ENCODE peak calls at places on chromosomes 2 and 18, in ten cellular contexts. One of them, this sample, is unnamed.

GRCh38 chr2:29213871-29214341 is 98.7 kb downstream of the CLIP4 start:
- DNase-seq in upper lobe of right lung: no peak
- DNase-seq in cardiac fibroblast: no peak
- DNase-seq in astrocyte: no peak
- DNase-seq in AG04450: no peak
- DNase-seq in fibroblast of villous mesenchyme: no peak
- DNase-seq in epithelial cell of esophagus: peak
- DNase-seq in BJ: no peak
- DNase-seq in neural progenitor cell: no peak
- DNase-seq in AG04449: no peak
- DNase-seq in this sample: no peak

GRCh38 chr2:219442206-219443015 is 7.8 kb downstream of the SPEG start:
- DNase-seq in AG04450: no peak
- DNase-seq in cardiac fibroblast: no peak
- DNase-seq in astrocyte: no peak
- DNase-seq in upper lobe of right lung: no peak
- DNase-seq in AG04449: no peak
- DNase-seq in epithelial cell of esophagus: no peak
- DNase-seq in BJ: no peak
- DNase-seq in fibroblast of villous mesenchyme: no peak
- DNase-seq in neural progenitor cell: peak
- DNase-seq in this sample: no peak

GRCh38 chr18:28523758-28524475 is 347.0 kb upstream of the CDH2 start:
- DNase-seq in AG04449: no peak
- DNase-seq in epithelial cell of esophagus: no peak
- DNase-seq in cardiac fibroblast: no peak
- DNase-seq in BJ: no peak
- DNase-seq in upper lobe of right lung: no peak
- DNase-seq in fibroblast of villous mesenchyme: no peak
- DNase-seq in astrocyte: no peak
- DNase-seq in AG04450: no peak
- DNase-seq in neural progenitor cell: peak
- DNase-seq in this sample: no peak

GRCh38 chr2:73257425-73258125 is 23.5 kb downstream of the CCT7 start:
- DNase-seq in astrocyte: no peak
- DNase-seq in fibroblast of villous mesenchyme: no peak
- DNase-seq in upper lobe of right lung: peak
- DNase-seq in epithelial cell of esophagus: no peak
- DNase-seq in AG04450: no peak
- DNase-seq in neural progenitor cell: no peak
- DNase-seq in AG04449: no peak
- DNase-seq in BJ: no peak
- DNase-seq in cardiac fibroblast: no peak
- DNase-seq in this sample: no peak

GRCh38 chr2:84807063-84807485 is 73.8 kb downstream of the TRABD2A start:
- DNase-seq in AG04450: peak
- DNase-seq in AG04449: peak
- DNase-seq in astrocyte: peak
- DNase-seq in upper lobe of right lung: no peak
- DNase-seq in cardiac fibroblast: peak
- DNase-seq in neural progenitor cell: no peak
- DNase-seq in epithelial cell of esophagus: peak
- DNase-seq in fibroblast of villous mesenchyme: peak
- DNase-seq in BJ: peak
- DNase-seq in this sample: peak

GRCh38 chr2:229431331-229431954 is 160.4 kb upstream of the PID1 start:
- DNase-seq in BJ: no peak
- DNase-seq in astrocyte: peak
- DNase-seq in upper lobe of right lung: no peak
- DNase-seq in epithelial cell of esophagus: peak
- DNase-seq in AG04449: no peak
- DNase-seq in neural progenitor cell: peak
- DNase-seq in AG04450: no peak
- DNase-seq in fibroblast of villous mesenchyme: peak
- DNase-seq in cardiac fibroblast: peak
- DNase-seq in this sample: peak

GRCh38 chr2:35946431-35946991 is 409.1 kb upstream of the CRIM1 start:
- DNase-seq in AG04449: no peak
- DNase-seq in astrocyte: no peak
- DNase-seq in neural progenitor cell: no peak
- DNase-seq in cardiac fibroblast: no peak
- DNase-seq in upper lobe of right lung: no peak
- DNase-seq in BJ: no peak
- DNase-seq in epithelial cell of esophagus: no peak
- DNase-seq in AG04450: no peak
- DNase-seq in fibroblast of villous mesenchyme: no peak
- DNase-seq in this sample: no peak

GRCh38 chr18:28390022-28390421 is 213.1 kb upstream of the CDH2 start:
- DNase-seq in BJ: no peak
- DNase-seq in fibroblast of villous mesenchyme: no peak
- DNase-seq in AG04449: no peak
- DNase-seq in neural progenitor cell: no peak
- DNase-seq in astrocyte: no peak
- DNase-seq in cardiac fibroblast: no peak
- DNase-seq in epithelial cell of esophagus: no peak
- DNase-seq in AG04450: no peak
- DNase-seq in upper lobe of right lung: no peak
- DNase-seq in this sample: no peak

GRCh38 chr2:64620661-64621060 is 33.1 kb downstream of the SERTAD2 start:
- DNase-seq in upper lobe of right lung: no peak
- DNase-seq in BJ: no peak
- DNase-seq in astrocyte: no peak
- DNase-seq in epithelial cell of esophagus: no peak
- DNase-seq in cardiac fibroblast: no peak
- DNase-seq in fibroblast of villous mesenchyme: no peak
- DNase-seq in AG04450: no peak
- DNase-seq in neural progenitor cell: no peak
- DNase-seq in AG04449: no peak
- DNase-seq in this sample: no peak

GRCh38 chr2:64624108-64624610 is 29.6 kb downstream of the SERTAD2 start:
- DNase-seq in BJ: no peak
- DNase-seq in AG04449: no peak
- DNase-seq in neural progenitor cell: no peak
- DNase-seq in cardiac fibroblast: no peak
- DNase-seq in AG04450: no peak
- DNase-seq in upper lobe of right lung: no peak
- DNase-seq in fibroblast of villous mesenchyme: no peak
- DNase-seq in epithelial cell of esophagus: no peak
- DNase-seq in astrocyte: no peak
- DNase-seq in this sample: no peak

GRCh38 chr2:64624862-64625261 is 28.9 kb downstream of the SERTAD2 start:
- DNase-seq in AG04450: no peak
- DNase-seq in neural progenitor cell: no peak
- DNase-seq in epithelial cell of esophagus: no peak
- DNase-seq in fibroblast of villous mesenchyme: no peak
- DNase-seq in cardiac fibroblast: no peak
- DNase-seq in AG04449: no peak
- DNase-seq in astrocyte: no peak
- DNase-seq in upper lobe of right lung: no peak
- DNase-seq in BJ: no peak
- DNase-seq in this sample: no peak

GRCh38 chr2:64623232-64623879 is 30.4 kb downstream of the SERTAD2 start:
- DNase-seq in fibroblast of villous mesenchyme: no peak
- DNase-seq in neural progenitor cell: no peak
- DNase-seq in epithelial cell of esophagus: no peak
- DNase-seq in BJ: no peak
- DNase-seq in upper lobe of right lung: no peak
- DNase-seq in AG04449: no peak
- DNase-seq in astrocyte: no peak
- DNase-seq in AG04450: no peak
- DNase-seq in cardiac fibroblast: no peak
- DNase-seq in this sample: no peak

GRCh38 chr2:64622443-64623231 is 31.1 kb downstream of the SERTAD2 start:
- DNase-seq in cardiac fibroblast: peak
- DNase-seq in AG04450: no peak
- DNase-seq in neural progenitor cell: peak
- DNase-seq in epithelial cell of esophagus: no peak
- DNase-seq in fibroblast of villous mesenchyme: no peak
- DNase-seq in BJ: no peak
- DNase-seq in upper lobe of right lung: no peak
- DNase-seq in AG04449: no peak
- DNase-seq in astrocyte: no peak
- DNase-seq in this sample: no peak
- TF ChIP-seq CTCF in cardiac fibroblast: peak
- TF ChIP-seq CTCF in AG04450: peak
- TF ChIP-seq CTCF in neural progenitor cell: peak
- TF ChIP-seq CTCF in epithelial cell of esophagus: peak
- TF ChIP-seq CTCF in fibroblast of villous mesenchyme: peak
- TF ChIP-seq CTCF in BJ: peak
- TF ChIP-seq CTCF in upper lobe of right lung: peak
- TF ChIP-seq CTCF in AG04449: peak
- TF ChIP-seq CTCF in astrocyte: no peak
- TF ChIP-seq CTCF in this sample: peak

GRCh38 chr2:67600946-67601345 is 203.8 kb downstream of the ETAA1 start:
- DNase-seq in BJ: no peak
- DNase-seq in cardiac fibroblast: peak
- DNase-seq in astrocyte: peak
- DNase-seq in AG04449: no peak
- DNase-seq in fibroblast of villous mesenchyme: peak
- DNase-seq in upper lobe of right lung: no peak
- DNase-seq in neural progenitor cell: no peak
- DNase-seq in epithelial cell of esophagus: peak
- DNase-seq in AG04450: no peak
- DNase-seq in this sample: peak

GRCh38 chr2:67596871-67597270 is 199.7 kb downstream of the ETAA1 start:
- DNase-seq in epithelial cell of esophagus: no peak
- DNase-seq in AG04449: no peak
- DNase-seq in cardiac fibroblast: no peak
- DNase-seq in upper lobe of right lung: no peak
- DNase-seq in astrocyte: no peak
- DNase-seq in BJ: no peak
- DNase-seq in fibroblast of villous mesenchyme: no peak
- DNase-seq in AG04450: no peak
- DNase-seq in neural progenitor cell: no peak
- DNase-seq in this sample: no peak

GRCh38 chr2:67604360-67604759 is 207.2 kb downstream of the ETAA1 start:
- DNase-seq in upper lobe of right lung: no peak
- DNase-seq in cardiac fibroblast: peak
- DNase-seq in AG04450: no peak
- DNase-seq in AG04449: no peak
- DNase-seq in epithelial cell of esophagus: no peak
- DNase-seq in neural progenitor cell: no peak
- DNase-seq in fibroblast of villous mesenchyme: no peak
- DNase-seq in astrocyte: peak
- DNase-seq in BJ: no peak
- DNase-seq in this sample: no peak

GRCh38 chr2:67600472-67600871 is 203.3 kb downstream of the ETAA1 start:
- DNase-seq in cardiac fibroblast: peak
- DNase-seq in epithelial cell of esophagus: no peak
- DNase-seq in BJ: no peak
- DNase-seq in fibroblast of villous mesenchyme: no peak
- DNase-seq in upper lobe of right lung: no peak
- DNase-seq in neural progenitor cell: peak
- DNase-seq in AG04450: no peak
- DNase-seq in AG04449: no peak
- DNase-seq in astrocyte: no peak
- DNase-seq in this sample: peak

GRCh38 chr2:67599561-67599960 is 202.4 kb downstream of the ETAA1 start:
- DNase-seq in neural progenitor cell: no peak
- DNase-seq in upper lobe of right lung: no peak
- DNase-seq in AG04450: no peak
- DNase-seq in BJ: no peak
- DNase-seq in fibroblast of villous mesenchyme: no peak
- DNase-seq in cardiac fibroblast: peak
- DNase-seq in epithelial cell of esophagus: no peak
- DNase-seq in AG04449: no peak
- DNase-seq in astrocyte: no peak
- DNase-seq in this sample: no peak
- TF ChIP-seq CTCF in neural progenitor cell: no peak
- TF ChIP-seq CTCF in upper lobe of right lung: no peak
- TF ChIP-seq CTCF in AG04450: no peak
- TF ChIP-seq CTCF in BJ: no peak
- TF ChIP-seq CTCF in fibroblast of villous mesenchyme: no peak
- TF ChIP-seq CTCF in cardiac fibroblast: no peak
- TF ChIP-seq CTCF in epithelial cell of esophagus: no peak
- TF ChIP-seq CTCF in AG04449: no peak
- TF ChIP-seq CTCF in astrocyte: no peak
- TF ChIP-seq CTCF in this sample: no peak

DNA sequence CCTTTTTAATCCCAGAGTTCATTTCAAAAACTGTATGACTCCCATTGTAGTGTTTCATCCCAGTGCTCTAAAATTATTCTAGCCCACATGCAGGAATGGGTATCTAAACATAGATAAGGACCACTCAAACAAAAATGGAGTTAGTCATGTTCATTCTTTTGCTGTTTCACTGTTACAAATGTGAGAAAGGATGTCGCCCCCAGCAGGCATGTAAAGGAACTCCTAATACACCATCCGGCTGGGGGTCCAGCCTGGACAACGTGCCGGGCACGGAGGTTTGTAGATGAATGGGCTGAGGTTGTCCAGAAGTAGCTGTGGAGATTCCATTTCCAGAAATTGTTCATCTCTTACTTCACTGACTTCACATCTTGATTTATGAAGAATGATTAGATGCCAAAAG is 101.9 kb upstream of the RAB12 start:
- DNase-seq in AG04449: no peak
- DNase-seq in AG04450: no peak
- DNase-seq in neural progenitor cell: peak
- DNase-seq in astrocyte: peak
- DNase-seq in BJ: no peak
- DNase-seq in upper lobe of right lung: no peak
- DNase-seq in cardiac fibroblast: peak
- DNase-seq in epithelial cell of esophagus: no peak
- DNase-seq in fibroblast of villous mesenchyme: peak
- DNase-seq in this sample: peak
- TF ChIP-seq CTCF in AG04449: peak
- TF ChIP-seq CTCF in AG04450: peak
- TF ChIP-seq CTCF in neural progenitor cell: peak
- TF ChIP-seq CTCF in astrocyte: peak
- TF ChIP-seq CTCF in BJ: peak
- TF ChIP-seq CTCF in upper lobe of right lung: peak
- TF ChIP-seq CTCF in cardiac fibroblast: peak
- TF ChIP-seq CTCF in epithelial cell of esophagus: peak
- TF ChIP-seq CTCF in fibroblast of villous mesenchyme: peak
- TF ChIP-seq CTCF in this sample: peak

GRCh38 chr18:56562479-56562878 is 75.9 kb downstream of the TXNL1 start:
- DNase-seq in epithelial cell of esophagus: no peak
- DNase-seq in upper lobe of right lung: no peak
- DNase-seq in BJ: no peak
- DNase-seq in cardiac fibroblast: no peak
- DNase-seq in neural progenitor cell: no peak
- DNase-seq in AG04449: no peak
- DNase-seq in AG04450: no peak
- DNase-seq in astrocyte: no peak
- DNase-seq in fibroblast of villous mesenchyme: no peak
- DNase-seq in this sample: no peak

GRCh38 chr18:56560992-56561391 is 77.4 kb downstream of the TXNL1 start:
- DNase-seq in cardiac fibroblast: no peak
- DNase-seq in epithelial cell of esophagus: no peak
- DNase-seq in neural progenitor cell: no peak
- DNase-seq in BJ: no peak
- DNase-seq in AG04449: no peak
- DNase-seq in upper lobe of right lung: no peak
- DNase-seq in AG04450: no peak
- DNase-seq in fibroblast of villous mesenchyme: no peak
- DNase-seq in astrocyte: no peak
- DNase-seq in this sample: no peak

GRCh38 chr18:56565596-56566355 is 72.6 kb downstream of the TXNL1 start:
- DNase-seq in AG04450: peak
- DNase-seq in astrocyte: peak
- DNase-seq in cardiac fibroblast: peak
- DNase-seq in BJ: peak
- DNase-seq in AG04449: peak
- DNase-seq in epithelial cell of esophagus: peak
- DNase-seq in neural progenitor cell: no peak
- DNase-seq in upper lobe of right lung: no peak
- DNase-seq in fibroblast of villous mesenchyme: peak
- DNase-seq in this sample: peak

GRCh38 chr18:56565059-56565458 is 73.3 kb downstream of the TXNL1 start:
- DNase-seq in neural progenitor cell: no peak
- DNase-seq in fibroblast of villous mesenchyme: no peak
- DNase-seq in BJ: no peak
- DNase-seq in upper lobe of right lung: no peak
- DNase-seq in AG04450: no peak
- DNase-seq in cardiac fibroblast: no peak
- DNase-seq in astrocyte: peak
- DNase-seq in AG04449: no peak
- DNase-seq in epithelial cell of esophagus: no peak
- DNase-seq in this sample: no peak

DNA sequence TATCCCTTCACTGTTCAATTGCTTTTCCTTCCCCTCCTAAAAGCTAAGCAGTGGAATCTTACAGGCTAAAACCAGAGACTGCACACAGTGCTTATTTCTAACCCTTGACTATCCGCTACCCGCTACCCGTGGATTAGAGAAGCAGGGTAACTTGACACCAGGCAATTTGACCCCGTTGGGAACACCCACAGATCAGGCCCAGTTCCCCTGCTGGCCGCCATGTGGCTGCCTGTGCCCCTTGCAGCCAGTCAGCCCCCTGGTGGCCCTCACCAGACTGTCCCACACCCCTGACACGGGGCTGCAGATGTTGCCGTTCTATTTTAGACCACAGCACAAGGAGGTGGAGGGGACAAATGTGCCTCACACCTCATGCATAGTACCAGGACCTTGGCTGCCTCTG is 74.8 kb downstream of the TXNL1 start:
- DNase-seq in AG04450: no peak
- DNase-seq in BJ: no peak
- DNase-seq in astrocyte: no peak
- DNase-seq in AG04449: no peak
- DNase-seq in epithelial cell of esophagus: no peak
- DNase-seq in fibroblast of villous mesenchyme: no peak
- DNase-seq in upper lobe of right lung: no peak
- DNase-seq in neural progenitor cell: peak
- DNase-seq in cardiac fibroblast: no peak
- DNase-seq in this sample: no peak
- TF ChIP-seq CTCF in AG04450: peak
- TF ChIP-seq CTCF in BJ: no peak
- TF ChIP-seq CTCF in astrocyte: no peak
- TF ChIP-seq CTCF in AG04449: peak
- TF ChIP-seq CTCF in epithelial cell of esophagus: no peak
- TF ChIP-seq CTCF in fibroblast of villous mesenchyme: peak
- TF ChIP-seq CTCF in upper lobe of right lung: no peak
- TF ChIP-seq CTCF in neural progenitor cell: peak
- TF ChIP-seq CTCF in cardiac fibroblast: no peak
- TF ChIP-seq CTCF in this sample: no peak